ENCODE peak calls at places on chromosomes 16 and 17, in seven cellular contexts. P is esophagus squamous epithelium, J is endothelial cell of umbilical vein, Y is IMR-90, Q is ovary, N is sigmoid colon, T is upper lobe of left lung. B is an unnamed sample. For H3K4me1, the result is how much of the 10 kb centered on the place peaks cover.

GRCh38 chr16:69367980-69368379 is 16.4 kb upstream of the TMED6 start:
- DNase-seq in P (no peak), J (peak), Y (peak), Q (no peak), N (no peak), T (no peak), B (no peak)

GRCh38 chr16:88977028-88977844 is at the start of gene CBFA2T3:
- DNase-seq in P (peak), J (peak), Y (no peak), Q (peak), N (peak), T (peak), B (peak)

GRCh38 chr16:17266606-17267313 is 204.0 kb downstream of the XYLT1 start:
- DNase-seq in P (no peak), J (no peak), Y (no peak), Q (peak), N (no peak), T (peak), B (peak)

GRCh38 chr16:89519881-89520280 is 11.7 kb downstream of the SPG7 start:
- DNase-seq in P (no peak), J (no peak), Y (no peak), Q (no peak), N (no peak), T (no peak), B (no peak)

GRCh38 chr17:37774508-37774907 is 29.6 kb upstream of the HNF1B start:
- DNase-seq in P (no peak), J (no peak), Y (no peak), Q (no peak), N (no peak), T (no peak), B (no peak)

GRCh38 chr17:19740933-19741332 is 7.2 kb downstream of the ALDH3A1 start:
- DNase-seq in P (no peak), J (no peak), Y (no peak), Q (no peak), N (no peak), T (no peak), B (no peak)

GRCh38 chr17:49494937-49495841 is at the start of gene NGFR:
- DNase-seq in P (no peak), J (peak), Y (peak), Q (peak), N (no peak), T (peak), B (peak)

GRCh38 chr17:14843086-14843795 is 421.9 kb downstream of the PMP22 start:
- DNase-seq in P (no peak), J (no peak), Y (no peak), Q (no peak), N (no peak), T (no peak), B (no peak)

GRCh38 chr17:1360975-1361374 is 39.0 kb downstream of the YWHAE start:
- DNase-seq in P (no peak), J (no peak), Y (no peak), Q (no peak), N (no peak), T (no peak), B (no peak)

GRCh38 chr17:10756604-10757003 is 26.8 kb upstream of the TMEM220 start:
- DNase-seq in P (no peak), J (no peak), Y (no peak), Q (no peak), N (no peak), T (no peak), B (peak)

GRCh38 chr16:23827245-23827543 is 8.6 kb upstream of the PRKCB start:
- DNase-seq in P (no peak), J (no peak), Y (no peak), Q (no peak), N (no peak), T (no peak), B (no peak)

GRCh38 chr17:41333836-41334235 is 16.8 kb downstream of the KRT33A start:
- DNase-seq in P (no peak), J (no peak), Y (no peak), Q (no peak), N (no peak), T (no peak), B (no peak)

GRCh38 chr16:78249056-78249455 is 149.6 kb downstream of the WWOX start:
- DNase-seq in P (no peak), J (no peak), Y (no peak), Q (no peak), N (no peak), T (no peak), B (peak)

GRCh38 chr17:83183150-83183820 is 103.9 kb downstream of the METRNL start:
- DNase-seq in P (no peak), J (no peak), Y (no peak), Q (no peak), N (no peak), T (no peak), B (peak)

GRCh38 chr16:72787519-72788268 is 260.2 kb downstream of the ZFHX3 start:
- DNase-seq in P (no peak), J (peak), Y (peak), Q (peak), N (peak), T (peak), B (no peak)

GRCh38 chr17:80316927-80317705 is 56.5 kb downstream of the RNF213 start:
- DNase-seq in P (no peak), J (no peak), Y (no peak), Q (peak), N (peak), T (no peak), B (no peak)

GRCh38 chr16:49464877-49465504 is 91.4 kb downstream of the C16orf78 start:
- DNase-seq in P (no peak), J (no peak), Y (no peak), Q (peak), N (peak), T (peak), B (no peak)

GRCh38 chr17:81960130-81960958 is 643 bp downstream of the NOTUM start:
- DNase-seq in P (no peak), J (no peak), Y (no peak), Q (peak), N (peak), T (no peak), B (no peak)

GRCh38 chr17:37463039-37463438 is 26.7 kb upstream of the DUSP14 start:
- DNase-seq in P (no peak), J (no peak), Y (no peak), Q (no peak), N (no peak), T (no peak), B (no peak)

GRCh38 chr16:50408001-50408400 is 39.2 kb upstream of the BRD7 start:
- DNase-seq in P (no peak), J (no peak), Y (no peak), Q (no peak), N (no peak), T (no peak), B (no peak)

GRCh38 chr17:66548158-66548557 is 245.7 kb downstream of the PRKCA start:
- DNase-seq in P (no peak), J (peak), Y (no peak), Q (no peak), N (no peak), T (no peak), B (no peak)

GRCh38 chr17:53033297-53033696 is 789.4 kb upstream of the KIF2B start:
- DNase-seq in P (no peak), J (no peak), Y (no peak), Q (no peak), N (no peak), T (no peak), B (no peak)

GRCh38 chr17:48335858-48336500 is 94.0 kb downstream of the SKAP1 start:
- DNase-seq in P (no peak), J (peak), Y (peak), Q (no peak), N (no peak), T (no peak), B (no peak)

GRCh38 chr17:64174686-64175456 is 44.9 kb upstream of the ERN1 start:
- DNase-seq in P (no peak), J (peak), Y (peak), Q (no peak), N (no peak), T (no peak), B (no peak)

GRCh38 chr17:7839890-7840260 is 5.9 kb downstream of the KDM6B start:
- DNase-seq in P (no peak), J (no peak), Y (peak), Q (no peak), N (peak), T (no peak), B (no peak)

GRCh38 chr16:68284847-68285246 is 20.5 kb downstream of the SLC7A6 start:
- DNase-seq in P (no peak), J (peak), Y (no peak), Q (no peak), N (no peak), T (no peak), B (no peak)

GRCh38 chr17:29156781-29157180 is 23.4 kb downstream of the MYO18A start:
- DNase-seq in P (no peak), J (peak), Y (no peak), Q (no peak), N (no peak), T (no peak), B (no peak)

GRCh38 chr17:29155966-29156338 is 24.2 kb downstream of the MYO18A start:
- DNase-seq in P (no peak), J (peak), Y (peak), Q (no peak), N (no peak), T (no peak), B (peak)

GRCh38 chr17:29158515-29159275 is 21.5 kb downstream of the MYO18A start:
- DNase-seq in P (no peak), J (no peak), Y (peak), Q (no peak), N (no peak), T (peak), B (peak)

GRCh38 chr17:29158096-29158495 is 22.1 kb downstream of the MYO18A start:
- DNase-seq in P (no peak), J (no peak), Y (no peak), Q (no peak), N (no peak), T (no peak), B (peak)

DNA sequence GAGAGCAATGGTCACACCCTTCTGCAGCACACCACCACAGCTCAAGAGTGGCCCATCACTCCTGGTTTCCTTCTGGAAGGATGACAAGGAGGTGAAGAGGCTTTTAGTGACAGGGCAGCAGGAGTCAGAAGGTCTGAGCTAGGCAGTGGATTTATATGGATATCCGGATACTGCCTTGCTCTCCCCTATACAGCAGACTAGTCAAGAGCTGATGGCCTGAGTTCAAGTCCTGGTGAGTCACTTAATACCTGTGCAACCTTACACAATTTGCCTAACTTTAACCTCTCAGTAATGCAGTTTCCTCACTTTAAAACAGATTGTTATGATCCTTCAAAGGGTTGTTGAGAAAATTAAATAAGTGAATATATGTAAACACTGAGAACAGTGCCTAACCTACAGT is 22.9 kb downstream of the MYO18A start:
- DNase-seq in P (no peak), J (no peak), Y (no peak), Q (no peak), N (no peak), T (no peak), B (no peak)
- H3K4me1 ChIP-seq in P (half or more), J (under half), Y (half or more), Q (under half), N (under half), T (half or more), B (half or more)

GRCh38 chr17:79023180-79023705 is 726 bp upstream of the C1QTNF1 start:
- DNase-seq in P (no peak), J (no peak), Y (no peak), Q (peak), N (peak), T (no peak), B (peak)
- TF ChIP-seq POLR2A in P (no peak), J (no peak), Y (no peak), Q (no peak), N (no peak), T (no peak), B (no peak)

DNA sequence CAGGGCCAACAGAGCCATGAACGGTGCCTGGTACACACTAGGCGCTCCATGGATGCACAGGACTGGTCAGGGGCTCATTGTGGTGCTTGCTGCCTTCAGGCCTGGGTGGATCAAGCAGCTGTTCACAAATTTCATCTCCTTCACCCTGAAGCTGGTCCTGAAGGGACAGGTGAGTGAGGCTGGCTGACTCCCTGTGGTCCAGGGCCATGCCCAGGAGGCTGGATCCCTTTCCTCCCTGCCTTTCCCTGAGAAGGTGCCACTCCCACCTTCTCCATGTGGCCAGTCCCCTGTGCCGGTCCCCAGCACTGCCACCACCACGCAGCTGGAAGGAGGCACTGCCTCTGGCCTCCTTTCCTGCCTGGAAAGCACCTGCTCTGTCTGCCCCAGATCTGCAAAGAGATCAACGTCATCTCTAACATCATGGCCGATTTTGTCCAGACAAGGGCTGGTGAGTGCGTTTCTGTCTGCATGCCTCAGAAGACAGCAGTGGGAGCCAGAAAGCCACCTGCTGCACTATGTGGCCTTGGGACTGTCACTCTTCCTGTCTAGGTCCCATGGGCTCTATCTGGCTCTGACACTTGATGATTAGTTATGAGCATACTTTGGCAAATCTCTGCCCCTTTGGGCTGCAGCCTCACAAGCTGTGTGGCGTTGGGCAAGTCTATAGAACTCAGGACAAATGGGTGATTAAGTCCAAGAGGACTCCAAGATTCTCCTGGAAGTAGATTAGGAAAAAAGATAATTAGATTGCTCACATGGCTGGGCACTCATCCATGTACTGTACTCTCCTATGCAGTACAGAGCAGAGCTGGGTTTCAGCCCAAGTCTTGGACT is 9.4 kb downstream of the CETP start:
- DNase-seq in P (no peak), J (no peak), Y (peak), Q (no peak), N (no peak), T (no peak), B (no peak)
- H3K4me1 ChIP-seq in P (under half), J (under half), Y (under half), Q (under half), N (under half), T (under half), B (under half)

DNA sequence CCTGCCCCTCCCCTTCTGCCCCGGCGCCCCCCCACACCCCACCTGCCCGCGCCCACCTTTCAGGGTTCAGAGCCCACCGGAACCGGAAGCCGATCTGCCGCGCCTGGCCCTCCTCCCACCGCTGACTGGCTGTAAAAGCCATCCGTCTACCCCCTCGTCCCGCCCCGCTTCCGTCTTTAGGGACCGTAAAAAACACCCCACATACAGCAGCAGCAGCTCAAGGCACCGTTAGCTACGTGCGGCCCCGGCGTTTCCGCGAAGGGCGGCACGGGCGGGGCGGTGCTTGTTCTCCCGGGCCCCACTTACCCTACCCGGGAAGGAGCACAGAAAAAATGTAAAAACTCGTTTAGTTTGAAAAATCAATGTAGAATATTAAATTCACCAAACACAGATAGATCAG is at the start of gene MRPL28:
- DNase-seq in P (peak), J (peak), Y (peak), Q (peak), N (peak), T (peak), B (peak)
- TF ChIP-seq POLR2A in P (no peak), J (peak), Y (no peak), Q (no peak), N (no peak), T (peak), B (no peak)

DNA sequence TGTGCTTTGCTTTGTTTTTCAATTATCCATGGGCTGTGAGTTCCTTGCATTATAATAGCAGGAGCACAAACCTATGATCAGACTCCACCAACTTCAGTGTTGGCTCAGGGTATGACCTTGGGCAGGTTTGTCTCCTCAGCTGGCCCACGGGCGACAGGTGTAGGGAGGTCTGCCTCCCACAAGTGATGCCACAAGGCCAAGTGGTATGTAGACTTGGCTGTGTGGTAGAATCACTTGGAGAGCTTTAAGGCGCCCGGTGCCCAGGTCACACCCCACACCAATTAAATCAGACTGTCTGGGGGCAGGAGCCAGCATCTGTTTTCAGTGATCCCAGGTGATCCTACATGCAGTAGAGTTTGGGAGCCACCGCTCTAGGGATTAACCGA is 153.4 kb downstream of the CLEC16A start:
- DNase-seq in P (no peak), J (no peak), Y (no peak), Q (peak), N (no peak), T (no peak), B (no peak)
- H3K4me1 ChIP-seq in P (half or more), J (under half), Y (under half), Q (under half), N (half or more), T (under half), B (under half)

B was measured in body of pancreas.